ENCODE peak calls at places on chromosomes 11 and 22, in six cellular contexts. Q is CD4-positive, alpha-beta memory T cell; U is NCI-H2081; Z is NCI-H1105; R is GM23248; O is activated gamma-delta T cell. T is an unnamed sample.

GRCh38 chr11:2593393-2593950 is 106.3 kb downstream of the KCNQ1OT1 start:
- DNase-seq in Q (no peak), U (no peak), Z (no peak), R (no peak), O (no peak), T (no peak)

GRCh38 chr11:61378713-61379313 is 13.6 kb upstream of the TMEM216 start:
- DNase-seq in Q (no peak), U (no peak), Z (no peak), R (peak), O (no peak), T (peak)

GRCh38 chr11:1260023-1260501 is 37.2 kb downstream of the MUC5B start:
- DNase-seq in Q (no peak), U (no peak), Z (no peak), R (peak), O (no peak), T (no peak)

GRCh38 chr11:103546236-103546635 is 437.0 kb downstream of the DYNC2H1 start:
- DNase-seq in Q (no peak), U (no peak), Z (peak), R (peak), O (no peak), T (peak)

GRCh38 chr11:79507726-79508125 is 66.9 kb upstream of the TENM4 start:
- DNase-seq in Q (no peak), U (no peak), Z (no peak), R (no peak), O (no peak), T (no peak)

GRCh38 chr11:94844031-94844430 is 75.9 kb downstream of the AMOTL1 start:
- DNase-seq in Q (no peak), U (no peak), Z (no peak), R (no peak), O (no peak), T (no peak)

GRCh38 chr11:96282846-96283245 is 60.1 kb downstream of the MAML2 start:
- DNase-seq in Q (no peak), U (no peak), Z (no peak), R (no peak), O (no peak), T (no peak)

GRCh38 chr11:120035756-120036155 is 102.2 kb downstream of the TRIM29 start:
- DNase-seq in Q (no peak), U (no peak), Z (no peak), R (no peak), O (no peak), T (no peak)

GRCh38 chr11:133934599-133935550 is 21.9 kb downstream of the IGSF9B start:
- DNase-seq in Q (no peak), U (no peak), Z (no peak), R (peak), O (no peak), T (peak)

GRCh38 chr11:129721685-129722084 is 94.0 kb upstream of the TMEM45B start:
- DNase-seq in Q (no peak), U (no peak), Z (no peak), R (no peak), O (no peak), T (no peak)

GRCh38 chr11:117678651-117679407 is 118.2 kb downstream of the DSCAML1 start:
- DNase-seq in Q (no peak), U (no peak), Z (no peak), R (no peak), O (no peak), T (no peak)

GRCh38 chr11:43936081-43936480 is 6.4 kb upstream of the C11orf96 start:
- DNase-seq in Q (no peak), U (no peak), Z (no peak), R (no peak), O (no peak), T (no peak)

GRCh38 chr11:104005234-104005855 is 31.1 kb upstream of the DDI1 start:
- DNase-seq in Q (no peak), U (no peak), Z (no peak), R (peak), O (no peak), T (no peak)

GRCh38 chr11:110198031-110198729 is 98.2 kb downstream of the RDX start:
- DNase-seq in Q (no peak), U (no peak), Z (no peak), R (peak), O (no peak), T (no peak)

GRCh38 chr11:85132839-85133238 is 494.3 kb downstream of the DLG2 start:
- DNase-seq in Q (no peak), U (no peak), Z (no peak), R (peak), O (no peak), T (peak)

GRCh38 chr22:19038728-19039447 is 83.3 kb downstream of the DGCR2 start:
- DNase-seq in Q (no peak), U (no peak), Z (no peak), R (no peak), O (no peak), T (no peak)

GRCh38 chr11:118064956-118065355 is 11.9 kb upstream of the TMPRSS4 start:
- DNase-seq in Q (no peak), U (no peak), Z (no peak), R (no peak), O (no peak), T (no peak)

GRCh38 chr11:86514453-86514852 is 139.8 kb downstream of the CCDC81 start:
- DNase-seq in Q (no peak), U (no peak), Z (no peak), R (no peak), O (no peak), T (no peak)

GRCh38 chr11:73397468-73398131 is 21.4 kb downstream of the RELT start:
- DNase-seq in Q (no peak), U (no peak), Z (no peak), R (no peak), O (no peak), T (no peak)

GRCh38 chr11:131511794-131512193 is 141.4 kb downstream of the NTM start:
- DNase-seq in Q (no peak), U (peak), Z (peak), R (peak), O (no peak), T (peak)

GRCh38 chr22:45680932-45681700 is 9.5 kb downstream of the ATXN10 start:
- DNase-seq in Q (no peak), U (no peak), Z (no peak), R (peak), O (no peak), T (peak)

GRCh38 chr11:62889126-62889483 is 8.4 kb downstream of the SLC3A2 start:
- DNase-seq in Q (no peak), U (no peak), Z (no peak), R (no peak), O (no peak), T (no peak)

GRCh38 chr11:215581-216037 is 8.1 kb downstream of the RIC8A start:
- DNase-seq in Q (no peak), U (no peak), Z (no peak), R (peak), O (no peak), T (no peak)

GRCh38 chr11:65448418-65449196 is 26.0 kb downstream of the NEAT1 start:
- DNase-seq in Q (no peak), U (no peak), Z (no peak), R (peak), O (no peak), T (peak)

GRCh38 chr11:15926071-15926470 is 430.3 kb downstream of the SOX6 start:
- DNase-seq in Q (no peak), U (no peak), Z (no peak), R (peak), O (no peak), T (no peak)

GRCh38 chr11:19232910-19233503 is 7.7 kb downstream of the E2F8 start:
- DNase-seq in Q (no peak), U (no peak), Z (no peak), R (peak), O (no peak), T (peak)

GRCh38 chr11:17894929-17895658 is 117.8 kb downstream of the SERGEF start:
- DNase-seq in Q (no peak), U (no peak), Z (no peak), R (no peak), O (no peak), T (no peak)

GRCh38 chr11:8291421-8292350 is 28.0 kb upstream of the LMO1 start:
- DNase-seq in Q (no peak), U (no peak), Z (no peak), R (no peak), O (no peak), T (no peak)